ENCODE peak calls at places on chromosomes 3 and 15, in ten cellular contexts. One of them, this sample, is unnamed.

GRCh38 chr3:123367467-123368154 is 81.3 kb downstream of the ADCY5 start:
- DNase-seq in astrocyte: no peak
- DNase-seq in breast epithelium: no peak
- DNase-seq in heart right ventricle: no peak
- DNase-seq in osteoblast: no peak
- DNase-seq in brain microvascular endothelial cell: no peak
- DNase-seq in fibroblast of lung: no peak
- DNase-seq in upper lobe of right lung: no peak
- DNase-seq in psoas muscle: no peak
- DNase-seq in bronchial epithelial cell: no peak
- DNase-seq in this sample: no peak

GRCh38 chr15:29805043-29805707 is 17.1 kb downstream of the TJP1 start:
- DNase-seq in psoas muscle: no peak
- DNase-seq in brain microvascular endothelial cell: peak; percentile 63
- DNase-seq in astrocyte: peak; percentile 72
- DNase-seq in upper lobe of right lung: no peak
- DNase-seq in fibroblast of lung: peak; percentile 94
- DNase-seq in bronchial epithelial cell: peak; percentile 60
- DNase-seq in heart right ventricle: no peak
- DNase-seq in osteoblast: peak; percentile 80
- DNase-seq in breast epithelium: no peak
- DNase-seq in this sample: peak; percentile 85

GRCh38 chr3:106827515-106828213 is 549.6 kb upstream of the CCDC54 start:
- DNase-seq in osteoblast: no peak
- DNase-seq in heart right ventricle: no peak
- DNase-seq in psoas muscle: no peak
- DNase-seq in bronchial epithelial cell: peak; percentile 73
- DNase-seq in breast epithelium: no peak
- DNase-seq in brain microvascular endothelial cell: no peak
- DNase-seq in upper lobe of right lung: no peak
- DNase-seq in astrocyte: peak; percentile 58
- DNase-seq in fibroblast of lung: no peak
- DNase-seq in this sample: peak; percentile 57

GRCh38 chr3:161630791-161631190 is 134.2 kb downstream of the OTOL1 start:
- DNase-seq in brain microvascular endothelial cell: no peak
- DNase-seq in upper lobe of right lung: no peak
- DNase-seq in psoas muscle: no peak
- DNase-seq in breast epithelium: no peak
- DNase-seq in fibroblast of lung: no peak
- DNase-seq in heart right ventricle: no peak
- DNase-seq in bronchial epithelial cell: no peak
- DNase-seq in osteoblast: no peak
- DNase-seq in astrocyte: no peak
- DNase-seq in this sample: peak; percentile 2

GRCh38 chr15:44207643-44208042 is 12.6 kb upstream of the FRMD5 start:
- DNase-seq in psoas muscle: no peak
- DNase-seq in osteoblast: peak; percentile 71
- DNase-seq in breast epithelium: no peak
- DNase-seq in upper lobe of right lung: no peak
- DNase-seq in brain microvascular endothelial cell: peak; percentile 40
- DNase-seq in heart right ventricle: no peak
- DNase-seq in bronchial epithelial cell: peak; percentile 77
- DNase-seq in fibroblast of lung: peak; percentile 58
- DNase-seq in astrocyte: peak; percentile 89
- DNase-seq in this sample: peak; percentile 67

GRCh38 chr15:89034305-89034704 is 54.0 kb upstream of the ABHD2 start:
- DNase-seq in brain microvascular endothelial cell: peak; percentile 23
- DNase-seq in astrocyte: no peak
- DNase-seq in heart right ventricle: no peak
- DNase-seq in psoas muscle: no peak
- DNase-seq in fibroblast of lung: peak; percentile 45
- DNase-seq in breast epithelium: no peak
- DNase-seq in upper lobe of right lung: no peak
- DNase-seq in bronchial epithelial cell: no peak
- DNase-seq in osteoblast: peak; percentile 87
- DNase-seq in this sample: peak; percentile 68

GRCh38 chr15:90934949-90935751 is at the start of gene UNC45A:
- DNase-seq in breast epithelium: peak; percentile 87
- DNase-seq in bronchial epithelial cell: peak; percentile 82
- DNase-seq in upper lobe of right lung: peak; percentile 97
- DNase-seq in osteoblast: peak; percentile 98
- DNase-seq in fibroblast of lung: peak; percentile 79
- DNase-seq in heart right ventricle: peak; percentile 95
- DNase-seq in astrocyte: peak; percentile 69
- DNase-seq in psoas muscle: peak; percentile 95
- DNase-seq in brain microvascular endothelial cell: peak; percentile 68
- DNase-seq in this sample: peak; percentile 79

GRCh38 chr3:12929801-12930200 is 88.4 kb upstream of the RPL32 start:
- DNase-seq in brain microvascular endothelial cell: no peak
- DNase-seq in upper lobe of right lung: no peak
- DNase-seq in bronchial epithelial cell: peak; percentile 43
- DNase-seq in breast epithelium: no peak
- DNase-seq in osteoblast: no peak
- DNase-seq in astrocyte: no peak
- DNase-seq in psoas muscle: no peak
- DNase-seq in heart right ventricle: no peak
- DNase-seq in fibroblast of lung: no peak
- DNase-seq in this sample: no peak

GRCh38 chr3:111768571-111769100 is 90.4 kb upstream of the PHLDB2 start:
- DNase-seq in psoas muscle: no peak
- DNase-seq in brain microvascular endothelial cell: peak; percentile 96
- DNase-seq in osteoblast: peak; percentile 71
- DNase-seq in heart right ventricle: no peak
- DNase-seq in astrocyte: peak; percentile 100
- DNase-seq in bronchial epithelial cell: peak; percentile 98
- DNase-seq in breast epithelium: peak; percentile 22
- DNase-seq in fibroblast of lung: peak; percentile 91
- DNase-seq in upper lobe of right lung: no peak
- DNase-seq in this sample: peak; percentile 84

GRCh38 chr15:74203914-74204431 is 1.4 kb upstream of the STRA6 start:
- DNase-seq in heart right ventricle: peak; percentile 40
- DNase-seq in brain microvascular endothelial cell: peak; percentile 74
- DNase-seq in bronchial epithelial cell: peak; percentile 23
- DNase-seq in psoas muscle: no peak
- DNase-seq in osteoblast: peak; percentile 94
- DNase-seq in breast epithelium: peak; percentile 24
- DNase-seq in astrocyte: peak; percentile 83
- DNase-seq in fibroblast of lung: peak; percentile 57
- DNase-seq in upper lobe of right lung: no peak
- DNase-seq in this sample: peak; percentile 82

GRCh38 chr15:87623832-87624231 is 632.7 kb downstream of the NTRK3 start:
- DNase-seq in breast epithelium: no peak
- DNase-seq in psoas muscle: no peak
- DNase-seq in heart right ventricle: no peak
- DNase-seq in fibroblast of lung: no peak
- DNase-seq in brain microvascular endothelial cell: no peak
- DNase-seq in osteoblast: no peak
- DNase-seq in bronchial epithelial cell: no peak
- DNase-seq in upper lobe of right lung: no peak
- DNase-seq in astrocyte: no peak
- DNase-seq in this sample: no peak

GRCh38 chr3:149480326-149481017 is 6.0 kb downstream of the TM4SF4 start:
- DNase-seq in brain microvascular endothelial cell: peak; percentile 92
- DNase-seq in heart right ventricle: peak; percentile 74
- DNase-seq in bronchial epithelial cell: peak; percentile 76
- DNase-seq in breast epithelium: peak; percentile 66
- DNase-seq in osteoblast: peak; percentile 88
- DNase-seq in psoas muscle: peak; percentile 83
- DNase-seq in fibroblast of lung: peak; percentile 92
- DNase-seq in astrocyte: peak; percentile 77
- DNase-seq in upper lobe of right lung: peak; percentile 86
- DNase-seq in this sample: peak; percentile 97

GRCh38 chr3:30964612-30965011 is 70.2 kb upstream of the GADL1 start:
- DNase-seq in heart right ventricle: no peak
- DNase-seq in fibroblast of lung: no peak
- DNase-seq in breast epithelium: no peak
- DNase-seq in brain microvascular endothelial cell: no peak
- DNase-seq in bronchial epithelial cell: peak; percentile 99
- DNase-seq in astrocyte: no peak
- DNase-seq in osteoblast: no peak
- DNase-seq in psoas muscle: no peak
- DNase-seq in upper lobe of right lung: no peak
- DNase-seq in this sample: no peak

GRCh38 chr15:68310178-68310810 is 32.7 kb downstream of the FEM1B start:
- DNase-seq in heart right ventricle: peak; percentile 36
- DNase-seq in breast epithelium: peak; percentile 46
- DNase-seq in osteoblast: no peak
- DNase-seq in upper lobe of right lung: no peak
- DNase-seq in brain microvascular endothelial cell: no peak
- DNase-seq in fibroblast of lung: no peak
- DNase-seq in psoas muscle: no peak
- DNase-seq in astrocyte: no peak
- DNase-seq in bronchial epithelial cell: no peak
- DNase-seq in this sample: no peak

GRCh38 chr3:82143661-82144405 is 382.4 kb upstream of the GBE1 start:
- DNase-seq in astrocyte: no peak
- DNase-seq in breast epithelium: no peak
- DNase-seq in osteoblast: no peak
- DNase-seq in heart right ventricle: no peak
- DNase-seq in bronchial epithelial cell: peak; percentile 95
- DNase-seq in fibroblast of lung: no peak
- DNase-seq in upper lobe of right lung: no peak
- DNase-seq in brain microvascular endothelial cell: no peak
- DNase-seq in psoas muscle: no peak
- DNase-seq in this sample: no peak

GRCh38 chr3:55678521-55679216 is 191.6 kb upstream of the WNT5A start:
- DNase-seq in upper lobe of right lung: no peak
- DNase-seq in astrocyte: no peak
- DNase-seq in breast epithelium: no peak
- DNase-seq in heart right ventricle: no peak
- DNase-seq in bronchial epithelial cell: no peak
- DNase-seq in psoas muscle: peak; percentile 67
- DNase-seq in brain microvascular endothelial cell: no peak
- DNase-seq in fibroblast of lung: no peak
- DNase-seq in osteoblast: no peak
- DNase-seq in this sample: no peak

GRCh38 chr3:119170821-119171220 is 2.6 kb upstream of the UPK1B start:
- DNase-seq in astrocyte: no peak
- DNase-seq in bronchial epithelial cell: no peak
- DNase-seq in breast epithelium: no peak
- DNase-seq in osteoblast: peak; percentile 62
- DNase-seq in heart right ventricle: no peak
- DNase-seq in brain microvascular endothelial cell: no peak
- DNase-seq in fibroblast of lung: no peak
- DNase-seq in psoas muscle: no peak
- DNase-seq in upper lobe of right lung: no peak
- DNase-seq in this sample: no peak

GRCh38 chr3:72299321-72299802 is 514.4 kb upstream of the PROK2 start:
- DNase-seq in osteoblast: peak; percentile 90
- DNase-seq in brain microvascular endothelial cell: peak; percentile 31
- DNase-seq in fibroblast of lung: no peak
- DNase-seq in upper lobe of right lung: no peak
- DNase-seq in psoas muscle: no peak
- DNase-seq in bronchial epithelial cell: peak; percentile 29
- DNase-seq in heart right ventricle: no peak
- DNase-seq in breast epithelium: no peak
- DNase-seq in astrocyte: peak; percentile 76
- DNase-seq in this sample: peak; percentile 14

GRCh38 chr15:66655511-66655910 is 46.5 kb upstream of the SMAD6 start:
- DNase-seq in fibroblast of lung: no peak
- DNase-seq in psoas muscle: no peak
- DNase-seq in upper lobe of right lung: no peak
- DNase-seq in bronchial epithelial cell: no peak
- DNase-seq in osteoblast: peak; percentile 59
- DNase-seq in brain microvascular endothelial cell: no peak
- DNase-seq in heart right ventricle: no peak
- DNase-seq in breast epithelium: no peak
- DNase-seq in astrocyte: no peak
- DNase-seq in this sample: no peak
- H3K4me3 ChIP-seq in fibroblast of lung: no peak overlapping the region
- H3K4me3 ChIP-seq in psoas muscle: no peak overlapping the region
- H3K4me3 ChIP-seq in upper lobe of right lung: peak overlapping the region; percentile 32
- H3K4me3 ChIP-seq in bronchial epithelial cell: no peak overlapping the region
- H3K4me3 ChIP-seq in osteoblast: no peak overlapping the region
- H3K4me3 ChIP-seq in brain microvascular endothelial cell: no peak overlapping the region
- H3K4me3 ChIP-seq in heart right ventricle: peak overlapping the region; percentile 47
- H3K4me3 ChIP-seq in breast epithelium: no peak overlapping the region
- H3K4me3 ChIP-seq in astrocyte: no peak overlapping the region
- H3K4me3 ChIP-seq in this sample: no peak overlapping the region

GRCh38 chr15:70034596-70034995 is 63.1 kb downstream of the TLE3 start:
- DNase-seq in astrocyte: no peak
- DNase-seq in heart right ventricle: no peak
- DNase-seq in fibroblast of lung: no peak
- DNase-seq in brain microvascular endothelial cell: no peak
- DNase-seq in breast epithelium: no peak
- DNase-seq in psoas muscle: no peak
- DNase-seq in upper lobe of right lung: peak; percentile 51
- DNase-seq in osteoblast: peak; percentile 3
- DNase-seq in bronchial epithelial cell: no peak
- DNase-seq in this sample: no peak
- TF ChIP-seq CTCF in astrocyte: no peak
- TF ChIP-seq CTCF in heart right ventricle: no peak
- TF ChIP-seq CTCF in fibroblast of lung: no peak
- TF ChIP-seq CTCF in brain microvascular endothelial cell: no peak
- TF ChIP-seq CTCF in breast epithelium: no peak
- TF ChIP-seq CTCF in psoas muscle: no peak
- TF ChIP-seq CTCF in upper lobe of right lung: no peak
- TF ChIP-seq CTCF in osteoblast: no peak
- TF ChIP-seq CTCF in bronchial epithelial cell: no peak
- TF ChIP-seq CTCF in this sample: no peak

GRCh38 chr3:109597438-109597837 is 260.1 kb upstream of the DPPA4 start:
- DNase-seq in heart right ventricle: no peak
- DNase-seq in breast epithelium: no peak
- DNase-seq in brain microvascular endothelial cell: no peak
- DNase-seq in fibroblast of lung: no peak
- DNase-seq in psoas muscle: no peak
- DNase-seq in astrocyte: no peak
- DNase-seq in osteoblast: no peak
- DNase-seq in upper lobe of right lung: no peak
- DNase-seq in bronchial epithelial cell: no peak
- DNase-seq in this sample: no peak
- H3K4me3 ChIP-seq in heart right ventricle: no peak overlapping the region
- H3K4me3 ChIP-seq in breast epithelium: no peak overlapping the region
- H3K4me3 ChIP-seq in brain microvascular endothelial cell: no peak overlapping the region
- H3K4me3 ChIP-seq in fibroblast of lung: no peak overlapping the region
- H3K4me3 ChIP-seq in psoas muscle: no peak overlapping the region
- H3K4me3 ChIP-seq in astrocyte: no peak overlapping the region
- H3K4me3 ChIP-seq in osteoblast: no peak overlapping the region
- H3K4me3 ChIP-seq in upper lobe of right lung: no peak overlapping the region
- H3K4me3 ChIP-seq in bronchial epithelial cell: no peak overlapping the region
- H3K4me3 ChIP-seq in this sample: no peak overlapping the region

DNA sequence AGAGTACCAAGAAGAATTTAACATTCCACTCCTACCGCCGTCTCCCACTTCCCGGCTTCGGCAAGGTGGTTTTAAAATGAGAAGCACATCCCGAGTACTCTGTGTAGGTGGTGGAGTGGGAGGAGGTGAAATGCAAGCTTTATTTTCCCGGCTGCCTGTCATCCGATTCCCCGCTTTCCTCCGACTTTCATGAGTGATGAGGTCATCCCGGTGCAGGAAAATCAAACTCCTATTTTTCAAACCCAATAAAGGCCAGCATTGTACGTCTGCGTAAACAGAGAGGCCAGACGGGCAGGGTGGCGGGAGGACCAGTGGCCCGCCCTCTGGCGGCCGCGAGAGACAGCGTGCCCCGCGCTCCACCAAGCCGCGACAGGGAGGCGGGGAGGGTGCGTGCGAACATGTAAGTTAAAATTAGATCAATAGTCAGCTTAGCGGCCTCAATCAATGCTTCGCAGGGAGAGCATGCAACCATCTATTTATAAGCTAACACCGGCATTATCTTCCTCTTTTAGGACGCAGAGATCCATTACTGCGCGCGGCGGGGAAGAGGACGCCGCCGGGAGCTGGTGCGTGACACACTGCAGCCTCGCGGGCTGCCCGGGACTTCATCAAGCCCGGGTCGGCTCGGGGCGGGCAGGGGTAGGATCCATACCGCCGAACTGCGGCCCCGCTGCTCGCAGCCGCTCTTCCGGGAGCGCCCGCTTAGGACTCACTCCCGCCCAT is 163.3 kb downstream of the CD47 start:
- DNase-seq in osteoblast: peak; percentile 93
- DNase-seq in heart right ventricle: peak; percentile 73
- DNase-seq in breast epithelium: peak; percentile 35
- DNase-seq in psoas muscle: peak; percentile 85
- DNase-seq in brain microvascular endothelial cell: peak; percentile 60
- DNase-seq in bronchial epithelial cell: peak; percentile 64
- DNase-seq in upper lobe of right lung: peak; percentile 85
- DNase-seq in astrocyte: peak; percentile 64
- DNase-seq in fibroblast of lung: peak; percentile 64
- DNase-seq in this sample: peak; percentile 67
- TF ChIP-seq CTCF in osteoblast: peak; percentile 87
- TF ChIP-seq CTCF in heart right ventricle: peak; percentile 91
- TF ChIP-seq CTCF in breast epithelium: peak; percentile 76
- TF ChIP-seq CTCF in psoas muscle: peak; percentile 91
- TF ChIP-seq CTCF in brain microvascular endothelial cell: peak; percentile 90
- TF ChIP-seq CTCF in bronchial epithelial cell: peak; percentile 90
- TF ChIP-seq CTCF in upper lobe of right lung: peak; percentile 95
- TF ChIP-seq CTCF in astrocyte: peak; percentile 73
- TF ChIP-seq CTCF in fibroblast of lung: peak; percentile 90
- TF ChIP-seq CTCF in this sample: peak; percentile 89

This sample was measured in choroid plexus epithelial cell.